ENCODE peak calls at places on chromosomes 4 and X, in four cellular contexts. G is activated CD8-positive, alpha-beta memory T cell treated with anti-CD3 and anti-CD28 coated beads for 24 hours; V is SW480; O is LHCN-M2. X is an unnamed sample.

GRCh38 chrX:110012818-110013484 is 10.0 kb downstream of the TMEM164 start:
- DNase-seq in O (no peak), G (no peak), V (no peak), X (no peak)

GRCh38 chr4:183658362-183659028 is 490 bp downstream of the RWDD4 start:
- DNase-seq in G (peak), O (no peak), V (peak), X (peak)

GRCh38 chr4:137312257-137312656 is 220.0 kb downstream of the PCDH18 start:
- DNase-seq in V (no peak), O (peak), G (no peak), X (no peak)

GRCh38 chr4:86965019-86965976 is 30.5 kb downstream of the AFF1 start:
- DNase-seq in G (no peak), V (no peak), O (no peak), X (no peak)

GRCh38 chrX:1421433-1422134 is 29.7 kb upstream of the SLC25A6 start:
- DNase-seq in V (no peak), G (no peak), O (peak), X (no peak)

GRCh38 chr4:80173387-80173786 is 23.9 kb upstream of the PRDM8 start:
- DNase-seq in G (no peak), O (peak), V (no peak), X (no peak)

GRCh38 chr4:107210450-107211239 is 174.5 kb upstream of the DKK2 start:
- DNase-seq in V (no peak), O (no peak), G (no peak), X (peak)

GRCh38 chr4:35925806-35926205 is 318.5 kb downstream of the ARAP2 start:
- DNase-seq in G (no peak), V (no peak), O (no peak), X (no peak)

GRCh38 chr4:173269280-173269679 is 64.9 kb downstream of the HMGB2 start:
- DNase-seq in G (no peak), O (no peak), V (no peak), X (no peak)

GRCh38 chr4:76489799-76490176 is 54.8 kb downstream of the SHROOM3 start:
- DNase-seq in G (no peak), V (no peak), O (no peak), X (no peak)

GRCh38 chrX:39327255-39327654 is 526.0 kb downstream of the MID1IP1 start:
- DNase-seq in G (no peak), O (no peak), V (no peak), X (peak)

GRCh38 chr4:102713096-102713495 is 47.7 kb downstream of the MANBA start:
- DNase-seq in O (peak), G (no peak), V (no peak), X (no peak)

GRCh38 chr4:41744572-41745291 is 3.8 kb downstream of the PHOX2B start:
- DNase-seq in G (no peak), O (no peak), V (no peak), X (no peak)

GRCh38 chr4:36824682-36825081 is 419.9 kb upstream of the NWD2 start:
- DNase-seq in V (no peak), G (no peak), O (no peak), X (no peak)

GRCh38 chrX:85379174-85379907 is at the start of gene POF1B:
- DNase-seq in G (no peak), O (no peak), V (peak), X (no peak)

GRCh38 chrX:153381684-153382532 is 19.2 kb downstream of the PNMA6E start:
- DNase-seq in O (peak), G (no peak), V (peak), X (peak)

GRCh38 chrX:43880439-43880838 is 1.8 kb downstream of the MAOB start:
- DNase-seq in V (no peak), O (no peak), G (no peak), X (no peak)

GRCh38 chrX:153598541-153599191 is at the start of gene CCNQ:
- DNase-seq in V (peak), G (peak), O (no peak), X (no peak)

GRCh38 chr4:150476776-150477175 is 105.2 kb upstream of the MAB21L2 start:
- DNase-seq in O (no peak), G (no peak), V (no peak), X (no peak)

GRCh38 chrX:123184858-123185251 is 777 bp downstream of the GRIA3 start:
- DNase-seq in O (no peak), G (no peak), V (no peak), X (no peak)

GRCh38 chrX:103941201-103941975 is 21.0 kb upstream of the TMSB15B start:
- DNase-seq in G (no peak), V (peak), O (peak), X (peak)

GRCh38 chr4:1683371-1683902 is 676 bp downstream of the FAM53A start:
- DNase-seq in V (peak), O (peak), G (peak), X (peak)

GRCh38 chrX:153378607-153379006 is 22.5 kb downstream of the PNMA6E start:
- DNase-seq in O (no peak), V (no peak), G (no peak), X (no peak)

GRCh38 chr4:153205757-153206156 is 1.5 kb downstream of the TRIM2 start:
- DNase-seq in O (no peak), G (no peak), V (peak), X (peak)

GRCh38 chrX:7941390-7942042 is 14.3 kb upstream of the PNPLA4 start:
- DNase-seq in O (no peak), V (peak), G (no peak), X (no peak)

GRCh38 chr4:77309496-77309895 is 152.5 kb downstream of the CCNG2 start:
- DNase-seq in O (no peak), G (no peak), V (no peak), X (no peak)

GRCh38 chr4:84497220-84497834 is 1.8 kb downstream of the NKX6-1 start:
- DNase-seq in V (no peak), O (no peak), G (no peak), X (no peak)

GRCh38 chr4:70533791-70534190 is 15.4 kb downstream of the AMTN start:
- DNase-seq in G (no peak), V (no peak), O (no peak), X (no peak)

GRCh38 chrX:47587091-47587891 is 5.1 kb downstream of the TIMP1 start:
- DNase-seq in G (peak), V (no peak), O (no peak), X (no peak)

GRCh38 chrX:24796204-24796603 is 102.5 kb downstream of the POLA1 start:
- DNase-seq in G (no peak), V (no peak), O (no peak), X (no peak)

GRCh38 chr4:8844976-8845690 is 26.5 kb downstream of the HMX1 start:
- DNase-seq in O (no peak), V (no peak), G (peak), X (no peak)

GRCh38 chr4:45325112-45325462 is 598.7 kb upstream of the GNPDA2 start:
- DNase-seq in V (no peak), G (no peak), O (no peak), X (no peak)

GRCh38 chrX:38233891-38234807 is 13.5 kb upstream of the SRPX start:
- DNase-seq in G (no peak), V (peak), O (peak), X (peak)

X was measured in COLO829.